ENCODE peak calls at places on chromosomes 1 and 21, in eight cellular contexts. V is effector memory CD4-positive, alpha-beta T cell; Q is heart right ventricle; I is CD4-positive, alpha-beta memory T cell; J is esophagus muscularis mucosa; W is HCT116; T is tibial artery; G is GM23248. E is an unnamed sample.

GRCh38 chr1:246705368-246705767 is 18.8 kb upstream of the SCCPDH start:
- DNase-seq in G (peak; percentile 95), I (no peak), Q (no peak), V (no peak), T (no peak), W (no peak), J (no peak), E (no peak)

GRCh38 chr1:74380252-74380651 is 132.2 kb downstream of the LRRC53 start:
- DNase-seq in T (no peak), W (no peak), G (no peak), V (no peak), Q (no peak), I (no peak), J (no peak), E (no peak)

GRCh38 chr1:34369701-34370455 is 193.2 kb downstream of the C1orf94 start:
- DNase-seq in T (no peak), Q (no peak), I (no peak), J (peak; percentile 64), G (no peak), W (no peak), V (no peak), E (no peak)

GRCh38 chr1:248825136-248825535 is 579 bp downstream of the SH3BP5L start:
- DNase-seq in V (no peak), G (peak; percentile 75), W (no peak), I (no peak), T (peak; percentile 65), Q (no peak), J (no peak), E (no peak)

GRCh38 chr1:2788506-2789163 is 12.9 kb downstream of the TTC34 start:
- DNase-seq in I (no peak), W (no peak), J (no peak), T (peak; percentile 39), V (no peak), G (no peak), Q (no peak), E (peak; percentile 40)

GRCh38 chr1:204127597-204128242 is 24.1 kb downstream of the ETNK2 start:
- DNase-seq in J (no peak), Q (peak; percentile 60), T (peak; percentile 87), I (no peak), V (no peak), W (peak; percentile 62), G (peak; percentile 94), E (no peak)

GRCh38 chr1:199778324-199778955 is 249.1 kb upstream of the NR5A2 start:
- DNase-seq in T (no peak), Q (no peak), V (no peak), I (no peak), G (no peak), J (no peak), W (no peak), E (no peak)

GRCh38 chr1:111818546-111818945 is 62.8 kb downstream of the DDX20 start:
- DNase-seq in Q (no peak), V (no peak), G (no peak), J (no peak), T (no peak), I (no peak), W (no peak), E (no peak)

GRCh38 chr1:966135-966602 is at the start of gene PLEKHN1:
- DNase-seq in W (no peak), J (no peak), T (no peak), G (peak; percentile 75), V (no peak), I (peak; percentile 53), Q (no peak), E (no peak)

GRCh38 chr1:242525769-242526168 is 1.3 kb upstream of the PLD5 start:
- DNase-seq in W (no peak), Q (no peak), V (no peak), T (no peak), I (no peak), G (no peak), J (no peak), E (no peak)

GRCh38 chr1:224641030-224641429 is 24.9 kb downstream of the CNIH3 start:
- DNase-seq in J (no peak), I (no peak), G (no peak), W (peak; percentile 33), T (no peak), V (no peak), Q (no peak), E (no peak)

GRCh38 chr1:243253211-243253926 is 1.7 kb downstream of the CEP170 start:
- DNase-seq in T (no peak), W (no peak), J (no peak), Q (no peak), G (peak; percentile 59), I (no peak), V (no peak), E (no peak)

GRCh38 chr21:43728467-43729390 is 9.8 kb downstream of the PDXK start:
- DNase-seq in G (peak; percentile 99), Q (peak; percentile 95), W (peak; percentile 42), J (peak; percentile 97), V (peak; percentile 84), T (peak; percentile 99), I (peak; percentile 91), E (peak; percentile 97)

GRCh38 chr1:6485140-6485936 is 6.1 kb downstream of the PLEKHG5 start:
- DNase-seq in G (peak; percentile 45), J (no peak), V (no peak), T (no peak), I (no peak), W (no peak), Q (no peak), E (no peak)
- H3K4me1 ChIP-seq in G (no peaks in the 10 kb centered on the region), J (peaks cover 44% of the 10 kb centered on the region), V (peaks cover 27% of the 10 kb centered on the region), T (peaks cover 17% of the 10 kb centered on the region), I (peaks cover 16% of the 10 kb centered on the region), W (peaks cover 31% of the 10 kb centered on the region), Q (peaks cover 13% of the 10 kb centered on the region), E (peaks cover 19% of the 10 kb centered on the region)

DNA sequence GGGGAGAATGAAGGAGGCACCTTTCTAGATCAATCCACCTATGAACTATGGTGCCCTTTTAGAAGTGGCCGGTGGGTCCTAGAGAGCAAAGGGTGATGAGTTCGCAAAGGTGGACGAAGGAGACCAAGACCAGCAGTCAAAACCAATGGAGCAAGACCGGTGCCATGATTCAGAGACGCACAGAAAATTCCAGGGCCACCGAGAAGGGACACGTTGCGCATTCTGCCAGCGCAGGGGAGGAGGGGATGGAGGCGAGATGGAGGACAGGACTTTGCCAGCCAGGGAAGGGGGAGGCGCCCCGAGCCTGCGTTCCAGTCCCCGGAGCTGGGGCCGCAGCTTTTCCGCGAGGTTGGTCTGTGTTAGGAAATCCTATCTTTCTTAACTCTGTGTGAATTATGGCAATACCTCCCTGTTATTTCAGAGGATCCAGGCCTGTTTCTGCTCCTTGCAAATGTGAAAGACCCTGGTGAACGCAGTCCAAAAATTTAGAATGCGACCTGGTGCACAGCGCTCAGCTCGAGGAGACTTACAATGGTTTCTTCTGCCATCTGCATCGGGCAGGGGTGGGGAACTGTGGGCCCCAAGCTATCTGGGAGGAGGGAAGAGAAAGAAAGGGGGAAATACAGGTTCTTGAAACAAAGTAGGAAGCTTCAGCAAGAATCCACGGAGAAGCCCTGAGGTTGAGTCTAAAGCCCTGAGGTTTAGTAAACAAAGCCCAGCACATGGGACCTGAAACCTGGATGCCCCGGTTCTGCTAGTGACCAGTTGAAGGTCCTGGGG is 129.4 kb downstream of the MRPS6 start:
- DNase-seq in J (no peak), G (no peak), W (peak; percentile 3), T (peak; percentile 86), Q (no peak), I (no peak), V (no peak), E (no peak)
- H3K4me3 ChIP-seq in J (peak overlapping the region; percentile 69), G (no peak overlapping the region), W (peak overlapping the region; percentile 43), T (peak overlapping the region; percentile 60), Q (no peak overlapping the region), I (no peak overlapping the region), V (peak overlapping the region; percentile 54), E (no peak overlapping the region)

GRCh38 chr1:44655609-44656008 is 18.7 kb downstream of the TMEM53 start:
- DNase-seq in W (no peak), Q (no peak), V (no peak), G (peak; percentile 43), J (no peak), T (no peak), I (no peak), E (no peak)

GRCh38 chr1:44661786-44662682 is 12.2 kb downstream of the TMEM53 start:
- DNase-seq in T (no peak), J (no peak), W (no peak), G (no peak), I (no peak), Q (no peak), V (no peak), E (no peak)

GRCh38 chr1:44660176-44660575 is 14.1 kb downstream of the TMEM53 start:
- DNase-seq in Q (peak; percentile 81), W (no peak), T (no peak), J (no peak), V (no peak), G (no peak), I (no peak), E (no peak)

GRCh38 chr1:44662683-44663030 is 11.6 kb downstream of the TMEM53 start:
- DNase-seq in I (no peak), Q (no peak), V (no peak), T (no peak), G (no peak), J (no peak), W (no peak), E (no peak)

GRCh38 chr1:44659566-44659965 is 14.7 kb downstream of the TMEM53 start:
- DNase-seq in J (no peak), I (no peak), W (no peak), T (no peak), Q (no peak), G (no peak), V (no peak), E (no peak)
- H3K27ac ChIP-seq in J (no peak overlapping the region), I (no peak overlapping the region), W (no peak overlapping the region), T (no peak overlapping the region), Q (no peak overlapping the region), G (no peak overlapping the region), V (no peak overlapping the region), E (no peak overlapping the region)

GRCh38 chr1:197808843-197809242 is 33.6 kb upstream of the DENND1B start:
- DNase-seq in J (no peak), W (no peak), G (no peak), T (no peak), I (no peak), V (no peak), Q (no peak), E (no peak)

GRCh38 chr1:197810812-197811211 is 35.5 kb upstream of the DENND1B start:
- DNase-seq in G (no peak), Q (no peak), V (no peak), I (no peak), J (no peak), W (no peak), T (no peak), E (no peak)

GRCh38 chr1:197814306-197814705 is 39.0 kb upstream of the DENND1B start:
- DNase-seq in G (no peak), I (no peak), T (no peak), Q (no peak), W (no peak), J (no peak), V (no peak), E (no peak)

GRCh38 chr1:197813741-197814140 is 38.5 kb upstream of the DENND1B start:
- DNase-seq in W (no peak), G (no peak), Q (no peak), J (no peak), V (no peak), T (no peak), I (no peak), E (no peak)

DNA sequence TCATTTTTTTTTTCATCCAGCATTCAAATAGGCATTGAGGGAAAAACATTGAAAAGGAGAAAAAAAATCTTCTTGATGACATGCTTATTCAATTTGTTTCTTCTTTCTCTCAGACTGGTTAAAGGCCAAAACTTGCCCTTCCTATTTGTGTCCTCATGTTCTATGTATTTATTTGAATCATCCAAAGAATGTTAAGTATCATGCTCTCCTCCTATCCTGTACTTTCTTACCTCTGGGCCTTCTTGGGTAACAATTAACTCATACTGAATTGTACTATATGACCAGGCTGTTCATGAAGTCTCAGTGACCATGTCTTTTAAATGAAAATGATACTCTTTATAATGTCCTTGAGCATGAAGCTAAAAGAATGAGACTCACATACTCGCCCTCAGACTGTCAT is 36.5 kb upstream of the DENND1B start:
- DNase-seq in G (peak; percentile 48), T (no peak), J (no peak), Q (no peak), V (no peak), I (no peak), W (no peak), E (no peak)
- H3K4me1 ChIP-seq in G (no peaks in the 10 kb centered on the region), T (no peaks in the 10 kb centered on the region), J (no peaks in the 10 kb centered on the region), Q (no peaks in the 10 kb centered on the region), V (no peaks in the 10 kb centered on the region), I (no peaks in the 10 kb centered on the region), W (no peaks in the 10 kb centered on the region), E (no peaks in the 10 kb centered on the region)